ENCODE peak calls at places on chromosomes 12 and 14, in eight cellular contexts. H is astrocyte of the hippocampus, T is astrocyte of the spinal cord, F is NCI-H1105, O is mesothelial cell of epicardium, L is choroid plexus epithelial cell, U is H9, D is COR-L47. V is an unnamed sample.

GRCh38 chr14:56709201-56709600 is 101.1 kb downstream of the OTX2 start:
- DNase-seq in H (no peak), T (no peak), F (no peak), O (no peak), L (no peak), U (no peak), D (no peak), V (no peak)

GRCh38 chr14:83172363-83172762 is 1638.7 kb upstream of the SEL1L start:
- DNase-seq in H (peak; percentile 43), T (peak; percentile 39), F (no peak), O (no peak), L (peak; percentile 58), U (no peak), D (no peak), V (no peak)

GRCh38 chr12:22856120-22856699 is 231.2 kb downstream of the ETNK1 start:
- DNase-seq in H (peak; percentile 56), T (peak; percentile 53), F (peak; percentile 49), O (no peak), L (peak; percentile 66), U (no peak), D (no peak), V (no peak)

GRCh38 chr14:99910337-99911268 is 117.4 kb downstream of the EML1 start:
- DNase-seq in H (peak; percentile 88), T (peak; percentile 89), F (no peak), O (no peak), L (peak; percentile 95), U (no peak), D (no peak), V (no peak)

GRCh38 chr14:103862393-103862782 is 15.0 kb upstream of the PPP1R13B start:
- DNase-seq in H (no peak), T (no peak), F (no peak), O (no peak), L (no peak), U (no peak), D (no peak), V (no peak)

GRCh38 chr12:106981781-106982180 is 5.2 kb downstream of the MTERF2 start:
- DNase-seq in H (no peak), T (no peak), F (no peak), O (no peak), L (peak; percentile 68), U (no peak), D (no peak), V (no peak)

GRCh38 chr14:51547260-51547659 is 104.5 kb upstream of the FRMD6 start:
- DNase-seq in H (peak; percentile 96), T (peak; percentile 100), F (no peak), O (no peak), L (peak; percentile 100), U (no peak), D (no peak), V (no peak)

GRCh38 chr12:124098887-124099286 is 125.9 kb downstream of the ZNF664 start:
- DNase-seq in H (no peak), T (no peak), F (no peak), O (no peak), L (no peak), U (no peak), D (no peak), V (no peak)

GRCh38 chr14:36129181-36129580 is 47.3 kb downstream of the PTCSC3 start:
- DNase-seq in H (peak; percentile 41), T (peak; percentile 5), F (no peak), O (no peak), L (no peak), U (peak; percentile 65), D (no peak), V (no peak)

GRCh38 chr12:65685514-65685913 is 138.8 kb upstream of the HMGA2 start:
- DNase-seq in H (peak; percentile 33), T (peak; percentile 44), F (no peak), O (no peak), L (peak; percentile 69), U (no peak), D (no peak), V (no peak)

GRCh38 chr12:47376937-47377336 is 297.2 kb upstream of the AMIGO2 start:
- DNase-seq in H (peak; percentile 26), T (no peak), F (no peak), O (no peak), L (peak; percentile 52), U (no peak), D (no peak), V (no peak)

GRCh38 chr12:31897791-31898503 is 61.3 kb upstream of the RESF1 start:
- DNase-seq in H (peak; percentile 46), T (peak; percentile 28), F (peak; percentile 40), O (no peak), L (peak; percentile 83), U (peak; percentile 82), D (peak; percentile 73), V (peak; percentile 52)

GRCh38 chr12:52249041-52249461 is 16.0 kb downstream of the KRT7 start:
- DNase-seq in H (peak; percentile 73), T (no peak), F (no peak), O (no peak), L (no peak), U (peak; percentile 25), D (no peak), V (no peak)

GRCh38 chr14:58717821-58718220 is 80.1 kb downstream of the DACT1 start:
- DNase-seq in H (no peak), T (no peak), F (no peak), O (no peak), L (no peak), U (no peak), D (no peak), V (no peak)

GRCh38 chr14:105430535-105430934 is 10.9 kb downstream of the MTA1 start:
- DNase-seq in H (peak; percentile 77), T (peak; percentile 45), F (no peak), O (no peak), L (peak; percentile 72), U (no peak), D (no peak), V (no peak)

GRCh38 chr12:72278894-72279293 is 6.7 kb downstream of the TRHDE start:
- DNase-seq in H (no peak), T (no peak), F (no peak), O (no peak), L (no peak), U (no peak), D (no peak), V (no peak)

GRCh38 chr14:72621387-72622065 is 272.4 kb downstream of the DPF3 start:
- DNase-seq in H (no peak), T (no peak), F (no peak), O (no peak), L (no peak), U (no peak), D (no peak), V (peak; percentile 30)

GRCh38 chr14:68628605-68629310 is 164.1 kb downstream of the ZFP36L1 start:
- DNase-seq in H (no peak), T (no peak), F (no peak), O (peak; percentile 47), L (no peak), U (peak; percentile 60), D (no peak), V (peak; percentile 70)

GRCh38 chr14:38290601-38291190 is 34.8 kb upstream of the CLEC14A start:
- DNase-seq in H (peak; percentile 89), T (peak; percentile 85), F (no peak), O (no peak), L (peak; percentile 97), U (no peak), D (no peak), V (no peak)

GRCh38 chr12:95545303-95545702 is 6.0 kb downstream of the USP44 start:
- DNase-seq in H (no peak), T (no peak), F (no peak), O (no peak), L (no peak), U (no peak), D (no peak), V (no peak)

GRCh38 chr14:95227279-95227860 is 70.0 kb upstream of the DICER1 start:
- DNase-seq in H (peak; percentile 88), T (peak; percentile 85), F (peak; percentile 61), O (peak; percentile 48), L (peak; percentile 74), U (no peak), D (peak; percentile 87), V (no peak)

GRCh38 chr12:110107369-110108281 is 16.5 kb upstream of the IFT81 start:
- DNase-seq in H (peak; percentile 88), T (peak; percentile 93), F (no peak), O (no peak), L (peak; percentile 96), U (no peak), D (no peak), V (no peak)

V was measured in ecto neural progenitor cell.